ENCODE peak calls at places on chromosomes 16 and 17, in seven cellular contexts. One of them, this sample, is unnamed.

GRCh38 chr16:2979669-2980226 is 498 bp downstream of the PKMYT1 start:
- DNase-seq in posterior cingulate gyrus: no peak
- DNase-seq in CD4-positive, CD25-positive, alpha-beta regulatory T cell: peak; percentile 27
- DNase-seq in prostate gland: no peak
- DNase-seq in NCI-H1417: peak; percentile 37
- DNase-seq in activated T-cell treated with anti-CD3 and anti-CD28 coated beads, Interleukin-2, amount 50 U/mL, for 1 hour: no peak
- DNase-seq in A549: no peak
- DNase-seq in this sample: no peak

GRCh38 chr17:82030470-82031302 is 792 bp upstream of the RAC3 start:
- DNase-seq in posterior cingulate gyrus: peak; percentile 82
- DNase-seq in CD4-positive, CD25-positive, alpha-beta regulatory T cell: peak; percentile 86
- DNase-seq in prostate gland: peak; percentile 83
- DNase-seq in NCI-H1417: peak; percentile 79
- DNase-seq in activated T-cell treated with anti-CD3 and anti-CD28 coated beads, Interleukin-2, amount 50 U/mL, for 1 hour: peak; percentile 85
- DNase-seq in A549: peak; percentile 92
- DNase-seq in this sample: peak; percentile 54

GRCh38 chr17:40518401-40519088 is 17.1 kb upstream of the TNS4 start:
- DNase-seq in posterior cingulate gyrus: no peak
- DNase-seq in CD4-positive, CD25-positive, alpha-beta regulatory T cell: no peak
- DNase-seq in prostate gland: no peak
- DNase-seq in NCI-H1417: no peak
- DNase-seq in activated T-cell treated with anti-CD3 and anti-CD28 coated beads, Interleukin-2, amount 50 U/mL, for 1 hour: no peak
- DNase-seq in A549: peak; percentile 96
- DNase-seq in this sample: no peak

GRCh38 chr17:32277284-32277683 is 11.7 kb downstream of the RHBDL3 start:
- DNase-seq in posterior cingulate gyrus: no peak
- DNase-seq in CD4-positive, CD25-positive, alpha-beta regulatory T cell: no peak
- DNase-seq in prostate gland: no peak
- DNase-seq in NCI-H1417: no peak
- DNase-seq in activated T-cell treated with anti-CD3 and anti-CD28 coated beads, Interleukin-2, amount 50 U/mL, for 1 hour: no peak
- DNase-seq in A549: no peak
- DNase-seq in this sample: no peak

GRCh38 chr17:78839762-78840529 is 668 bp downstream of the USP36 start:
- DNase-seq in posterior cingulate gyrus: no peak
- DNase-seq in CD4-positive, CD25-positive, alpha-beta regulatory T cell: peak; percentile 66
- DNase-seq in prostate gland: no peak
- DNase-seq in NCI-H1417: peak; percentile 14
- DNase-seq in activated T-cell treated with anti-CD3 and anti-CD28 coated beads, Interleukin-2, amount 50 U/mL, for 1 hour: peak; percentile 60
- DNase-seq in A549: peak; percentile 51
- DNase-seq in this sample: no peak

GRCh38 chr17:43015579-43015978 is 6.6 kb downstream of the VAT1 start:
- DNase-seq in posterior cingulate gyrus: no peak
- DNase-seq in CD4-positive, CD25-positive, alpha-beta regulatory T cell: no peak
- DNase-seq in prostate gland: no peak
- DNase-seq in NCI-H1417: no peak
- DNase-seq in activated T-cell treated with anti-CD3 and anti-CD28 coated beads, Interleukin-2, amount 50 U/mL, for 1 hour: no peak
- DNase-seq in A549: no peak
- DNase-seq in this sample: no peak

GRCh38 chr16:19309178-19309577 is 23.6 kb downstream of the CLEC19A start:
- DNase-seq in posterior cingulate gyrus: no peak
- DNase-seq in CD4-positive, CD25-positive, alpha-beta regulatory T cell: no peak
- DNase-seq in prostate gland: no peak
- DNase-seq in NCI-H1417: no peak
- DNase-seq in activated T-cell treated with anti-CD3 and anti-CD28 coated beads, Interleukin-2, amount 50 U/mL, for 1 hour: no peak
- DNase-seq in A549: no peak
- DNase-seq in this sample: no peak

GRCh38 chr16:84367297-84367680 is 1.0 kb upstream of the ATP2C2 start:
- DNase-seq in posterior cingulate gyrus: no peak
- DNase-seq in CD4-positive, CD25-positive, alpha-beta regulatory T cell: no peak
- DNase-seq in prostate gland: no peak
- DNase-seq in NCI-H1417: no peak
- DNase-seq in activated T-cell treated with anti-CD3 and anti-CD28 coated beads, Interleukin-2, amount 50 U/mL, for 1 hour: no peak
- DNase-seq in A549: no peak
- DNase-seq in this sample: no peak

GRCh38 chr17:55699178-55699865 is 23.3 kb downstream of the TMEM100 start:
- DNase-seq in posterior cingulate gyrus: no peak
- DNase-seq in CD4-positive, CD25-positive, alpha-beta regulatory T cell: no peak
- DNase-seq in prostate gland: no peak
- DNase-seq in NCI-H1417: peak; percentile 65
- DNase-seq in activated T-cell treated with anti-CD3 and anti-CD28 coated beads, Interleukin-2, amount 50 U/mL, for 1 hour: no peak
- DNase-seq in A549: no peak
- DNase-seq in this sample: no peak

GRCh38 chr16:85028638-85029412 is 1.2 kb downstream of the KIAA0513 start:
- DNase-seq in posterior cingulate gyrus: no peak
- DNase-seq in CD4-positive, CD25-positive, alpha-beta regulatory T cell: peak; percentile 83
- DNase-seq in prostate gland: peak; percentile 67
- DNase-seq in NCI-H1417: no peak
- DNase-seq in activated T-cell treated with anti-CD3 and anti-CD28 coated beads, Interleukin-2, amount 50 U/mL, for 1 hour: peak; percentile 75
- DNase-seq in A549: no peak
- DNase-seq in this sample: peak; percentile 15

GRCh38 chr16:58187092-58187491 is 10.8 kb downstream of the CSNK2A2 start:
- DNase-seq in posterior cingulate gyrus: no peak
- DNase-seq in CD4-positive, CD25-positive, alpha-beta regulatory T cell: no peak
- DNase-seq in prostate gland: no peak
- DNase-seq in NCI-H1417: no peak
- DNase-seq in activated T-cell treated with anti-CD3 and anti-CD28 coated beads, Interleukin-2, amount 50 U/mL, for 1 hour: no peak
- DNase-seq in A549: no peak
- DNase-seq in this sample: no peak

GRCh38 chr16:46982335-46982734 is 8.9 kb upstream of the DNAJA2 start:
- DNase-seq in posterior cingulate gyrus: no peak
- DNase-seq in CD4-positive, CD25-positive, alpha-beta regulatory T cell: no peak
- DNase-seq in prostate gland: no peak
- DNase-seq in NCI-H1417: no peak
- DNase-seq in activated T-cell treated with anti-CD3 and anti-CD28 coated beads, Interleukin-2, amount 50 U/mL, for 1 hour: no peak
- DNase-seq in A549: no peak
- DNase-seq in this sample: no peak

GRCh38 chr16:86240716-86241363 is 269.5 kb upstream of the FOXF1 start:
- DNase-seq in posterior cingulate gyrus: no peak
- DNase-seq in CD4-positive, CD25-positive, alpha-beta regulatory T cell: no peak
- DNase-seq in prostate gland: no peak
- DNase-seq in NCI-H1417: no peak
- DNase-seq in activated T-cell treated with anti-CD3 and anti-CD28 coated beads, Interleukin-2, amount 50 U/mL, for 1 hour: no peak
- DNase-seq in A549: no peak
- DNase-seq in this sample: no peak

GRCh38 chr16:23131841-23132576 is 17.2 kb downstream of the USP31 start:
- DNase-seq in posterior cingulate gyrus: no peak
- DNase-seq in CD4-positive, CD25-positive, alpha-beta regulatory T cell: no peak
- DNase-seq in prostate gland: no peak
- DNase-seq in NCI-H1417: no peak
- DNase-seq in activated T-cell treated with anti-CD3 and anti-CD28 coated beads, Interleukin-2, amount 50 U/mL, for 1 hour: no peak
- DNase-seq in A549: no peak
- DNase-seq in this sample: no peak

GRCh38 chr16:1310832-1311200 is 1.4 kb downstream of the UBE2I start:
- DNase-seq in posterior cingulate gyrus: no peak
- DNase-seq in CD4-positive, CD25-positive, alpha-beta regulatory T cell: peak; percentile 71
- DNase-seq in prostate gland: no peak
- DNase-seq in NCI-H1417: no peak
- DNase-seq in activated T-cell treated with anti-CD3 and anti-CD28 coated beads, Interleukin-2, amount 50 U/mL, for 1 hour: peak; percentile 35
- DNase-seq in A549: no peak
- DNase-seq in this sample: no peak